ENCODE peak calls at places on chromosome 1, in eight cellular contexts. One of them, this sample, is unnamed.

GRCh38 chr1:58944439-58944838 is 160.6 kb upstream of the JUN start:
- DNase-seq in breast epithelium: no peak
- DNase-seq in stomach: no peak
- DNase-seq in sigmoid colon: no peak
- DNase-seq in HCT116: no peak
- DNase-seq in suprapubic skin: no peak
- DNase-seq in prostate gland: no peak
- DNase-seq in GM12891: no peak
- DNase-seq in this sample: no peak

GRCh38 chr1:22527555-22528296 is 35.6 kb upstream of the EPHA8 start:
- DNase-seq in breast epithelium: no peak
- DNase-seq in HCT116: no peak
- DNase-seq in suprapubic skin: peak; percentile 40
- DNase-seq in stomach: no peak
- DNase-seq in sigmoid colon: no peak
- DNase-seq in prostate gland: no peak
- DNase-seq in GM12891: no peak
- DNase-seq in this sample: no peak

GRCh38 chr1:225694151-225694603 is 41.3 kb upstream of the ENAH start:
- DNase-seq in HCT116: no peak
- DNase-seq in breast epithelium: no peak
- DNase-seq in GM12891: no peak
- DNase-seq in prostate gland: peak; percentile 60
- DNase-seq in stomach: peak; percentile 78
- DNase-seq in suprapubic skin: no peak
- DNase-seq in sigmoid colon: no peak
- DNase-seq in this sample: no peak

GRCh38 chr1:230220907-230221306 is 153.9 kb downstream of the GALNT2 start:
- DNase-seq in HCT116: no peak
- DNase-seq in breast epithelium: no peak
- DNase-seq in GM12891: no peak
- DNase-seq in stomach: no peak
- DNase-seq in sigmoid colon: no peak
- DNase-seq in prostate gland: no peak
- DNase-seq in suprapubic skin: no peak
- DNase-seq in this sample: no peak

GRCh38 chr1:17739050-17739449 is 16.1 kb upstream of the ACTL8 start:
- DNase-seq in GM12891: no peak
- DNase-seq in sigmoid colon: no peak
- DNase-seq in HCT116: no peak
- DNase-seq in stomach: no peak
- DNase-seq in prostate gland: no peak
- DNase-seq in suprapubic skin: no peak
- DNase-seq in breast epithelium: no peak
- DNase-seq in this sample: no peak

GRCh38 chr1:220966874-220967631 is 87.8 kb downstream of the HLX start:
- DNase-seq in stomach: no peak
- DNase-seq in sigmoid colon: no peak
- DNase-seq in GM12891: no peak
- DNase-seq in suprapubic skin: no peak
- DNase-seq in breast epithelium: no peak
- DNase-seq in HCT116: no peak
- DNase-seq in prostate gland: no peak
- DNase-seq in this sample: no peak

GRCh38 chr1:210654176-210654786 is 325.6 kb downstream of the HHAT start:
- DNase-seq in prostate gland: no peak
- DNase-seq in breast epithelium: no peak
- DNase-seq in sigmoid colon: no peak
- DNase-seq in suprapubic skin: no peak
- DNase-seq in GM12891: no peak
- DNase-seq in stomach: no peak
- DNase-seq in HCT116: no peak
- DNase-seq in this sample: no peak

GRCh38 chr1:117928881-117929339 is 511 bp downstream of the GDAP2 start:
- DNase-seq in sigmoid colon: peak; percentile 73
- DNase-seq in stomach: peak; percentile 54
- DNase-seq in GM12891: no peak
- DNase-seq in breast epithelium: peak; percentile 24
- DNase-seq in prostate gland: peak; percentile 16
- DNase-seq in suprapubic skin: peak; percentile 77
- DNase-seq in HCT116: peak; percentile 39
- DNase-seq in this sample: no peak

GRCh38 chr1:190615818-190616217 is 138.2 kb upstream of the BRINP3 start:
- DNase-seq in suprapubic skin: no peak
- DNase-seq in GM12891: no peak
- DNase-seq in stomach: no peak
- DNase-seq in HCT116: no peak
- DNase-seq in prostate gland: no peak
- DNase-seq in breast epithelium: no peak
- DNase-seq in sigmoid colon: no peak
- DNase-seq in this sample: no peak

GRCh38 chr1:211603191-211603701 is 24.3 kb upstream of the SLC30A1 start:
- DNase-seq in HCT116: no peak
- DNase-seq in GM12891: no peak
- DNase-seq in stomach: no peak
- DNase-seq in sigmoid colon: no peak
- DNase-seq in breast epithelium: no peak
- DNase-seq in suprapubic skin: no peak
- DNase-seq in prostate gland: no peak
- DNase-seq in this sample: no peak

GRCh38 chr1:59379028-59379728 is 82.3 kb downstream of the FGGY start:
- DNase-seq in breast epithelium: no peak
- DNase-seq in GM12891: no peak
- DNase-seq in stomach: no peak
- DNase-seq in prostate gland: no peak
- DNase-seq in suprapubic skin: no peak
- DNase-seq in sigmoid colon: no peak
- DNase-seq in HCT116: no peak
- DNase-seq in this sample: no peak

GRCh38 chr1:214321686-214322453 is 40.9 kb downstream of the SMYD2 start:
- DNase-seq in prostate gland: no peak
- DNase-seq in sigmoid colon: no peak
- DNase-seq in suprapubic skin: no peak
- DNase-seq in HCT116: no peak
- DNase-seq in GM12891: no peak
- DNase-seq in breast epithelium: no peak
- DNase-seq in stomach: no peak
- DNase-seq in this sample: no peak
- TF ChIP-seq POLR2AphosphoS5 in prostate gland: no peak
- TF ChIP-seq POLR2AphosphoS5 in sigmoid colon: no peak
- TF ChIP-seq POLR2AphosphoS5 in suprapubic skin: no peak
- TF ChIP-seq POLR2AphosphoS5 in HCT116: no peak
- TF ChIP-seq POLR2AphosphoS5 in GM12891: no peak
- TF ChIP-seq POLR2AphosphoS5 in breast epithelium: no peak
- TF ChIP-seq POLR2AphosphoS5 in stomach: no peak
- TF ChIP-seq POLR2AphosphoS5 in this sample: no peak

DNA sequence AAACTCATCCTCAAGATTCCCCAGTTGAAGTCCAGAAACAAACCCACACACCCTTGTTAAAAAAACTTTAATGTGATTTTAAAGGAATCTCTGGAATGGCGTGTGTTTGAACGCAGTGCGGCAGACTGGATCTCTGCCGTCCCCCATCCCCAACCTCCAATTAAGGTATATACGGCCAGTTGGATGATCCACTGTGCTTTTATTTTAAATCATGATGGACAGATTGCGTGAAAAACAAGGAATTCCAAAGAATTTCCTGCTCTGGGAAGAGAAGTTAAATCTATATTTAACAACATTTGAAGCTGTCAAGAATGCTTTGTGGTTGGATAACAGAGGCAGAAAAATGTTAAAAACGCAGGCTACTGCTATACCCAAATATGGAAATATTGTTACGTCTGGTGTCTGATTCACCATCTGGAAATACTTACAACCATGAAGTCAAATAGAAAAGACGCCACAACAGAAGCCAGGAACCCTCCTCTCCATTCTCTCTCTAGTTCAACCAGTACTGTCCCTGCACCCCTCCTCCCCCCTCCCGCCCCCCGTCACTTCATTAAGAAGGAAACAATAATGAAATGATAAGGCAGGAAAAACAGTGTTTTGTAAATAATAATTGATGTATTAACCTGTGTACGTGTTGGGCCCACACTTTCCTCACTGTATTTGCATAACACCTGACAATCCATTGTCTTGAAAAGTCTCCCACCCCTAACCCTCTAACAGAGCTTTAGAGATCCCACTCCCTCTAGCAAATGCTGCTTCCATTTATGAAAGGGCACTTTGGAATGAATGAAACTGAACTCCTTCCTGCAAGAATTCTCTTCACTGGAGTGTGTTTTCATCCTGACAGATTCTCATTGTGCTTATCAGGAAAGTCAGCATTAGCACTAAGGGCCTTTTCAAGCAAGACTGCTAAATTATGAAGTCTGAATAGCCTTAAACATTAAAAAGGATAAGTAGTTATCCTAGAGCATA is 2.0 kb upstream of the CCN1 start:
- DNase-seq in HCT116: no peak
- DNase-seq in sigmoid colon: no peak
- DNase-seq in suprapubic skin: no peak
- DNase-seq in breast epithelium: peak; percentile 39
- DNase-seq in GM12891: no peak
- DNase-seq in prostate gland: no peak
- DNase-seq in stomach: no peak
- DNase-seq in this sample: no peak
- TF ChIP-seq POLR2A in HCT116: no peak
- TF ChIP-seq POLR2A in sigmoid colon: no peak
- TF ChIP-seq POLR2A in suprapubic skin: no peak
- TF ChIP-seq POLR2A in breast epithelium: no peak
- TF ChIP-seq POLR2A in GM12891: no peak
- TF ChIP-seq POLR2A in prostate gland: no peak
- TF ChIP-seq POLR2A in stomach: no peak
- TF ChIP-seq POLR2A in this sample: no peak

GRCh38 chr1:16183765-16184556 is 28.1 kb upstream of the EPHA2 start:
- DNase-seq in breast epithelium: no peak
- DNase-seq in GM12891: no peak
- DNase-seq in sigmoid colon: no peak
- DNase-seq in HCT116: no peak
- DNase-seq in stomach: peak; percentile 64
- DNase-seq in suprapubic skin: no peak
- DNase-seq in prostate gland: no peak
- DNase-seq in this sample: no peak

GRCh38 chr1:16184557-16185303 is 27.7 kb downstream of the ARHGEF19 start:
- DNase-seq in prostate gland: peak; percentile 66
- DNase-seq in HCT116: no peak
- DNase-seq in suprapubic skin: no peak
- DNase-seq in breast epithelium: no peak
- DNase-seq in stomach: no peak
- DNase-seq in sigmoid colon: no peak
- DNase-seq in GM12891: no peak
- DNase-seq in this sample: no peak

GRCh38 chr1:16180291-16180824 is 24.5 kb upstream of the EPHA2 start:
- DNase-seq in stomach: no peak
- DNase-seq in suprapubic skin: no peak
- DNase-seq in prostate gland: no peak
- DNase-seq in GM12891: no peak
- DNase-seq in HCT116: no peak
- DNase-seq in sigmoid colon: no peak
- DNase-seq in breast epithelium: no peak
- DNase-seq in this sample: no peak

GRCh38 chr1:16183157-16183556 is 27.3 kb upstream of the EPHA2 start:
- DNase-seq in prostate gland: no peak
- DNase-seq in suprapubic skin: peak; percentile 84
- DNase-seq in HCT116: no peak
- DNase-seq in breast epithelium: no peak
- DNase-seq in sigmoid colon: peak; percentile 80
- DNase-seq in stomach: no peak
- DNase-seq in GM12891: no peak
- DNase-seq in this sample: no peak

DNA sequence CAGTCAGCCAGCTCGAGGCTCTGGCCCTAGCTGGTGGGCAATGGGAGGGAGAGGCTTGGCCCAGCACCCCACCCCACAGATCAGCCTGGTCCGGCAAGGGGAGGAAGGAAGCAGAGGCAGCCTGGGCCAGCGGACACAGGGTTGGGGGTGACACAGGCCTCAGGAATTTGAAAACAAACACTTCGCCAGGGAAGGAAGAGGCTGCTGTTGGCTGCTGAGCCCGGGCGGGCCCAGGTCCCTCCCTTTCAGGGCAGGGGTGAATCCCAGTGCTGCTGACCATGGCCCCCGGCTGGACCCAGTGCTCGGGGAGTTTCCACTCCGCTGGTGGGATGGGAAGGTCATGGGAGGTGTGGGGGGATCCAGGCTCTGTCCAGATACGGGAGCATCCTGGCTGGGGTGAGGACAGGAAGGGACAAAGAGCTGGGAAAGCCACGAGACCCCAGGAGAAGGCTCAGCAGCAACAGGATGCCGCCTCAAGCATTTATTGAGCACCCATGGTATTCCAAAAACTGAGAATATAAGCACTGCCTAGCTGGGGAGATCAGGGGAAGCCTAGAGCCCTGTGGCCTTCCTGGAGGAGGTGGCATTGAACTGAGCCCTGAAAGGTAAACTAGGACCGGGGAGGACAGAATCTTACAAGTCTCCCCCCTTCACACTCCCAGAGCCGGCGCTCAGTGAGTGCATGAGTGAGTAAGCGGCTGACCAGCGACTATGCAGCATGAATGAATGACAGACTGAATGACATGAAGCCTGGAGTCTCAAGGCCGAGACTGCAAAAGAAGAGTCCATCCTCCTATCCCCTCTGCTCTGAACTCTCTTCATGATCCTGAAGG is 26.2 kb upstream of the EPHA2 start:
- DNase-seq in HCT116: peak; percentile 77
- DNase-seq in suprapubic skin: peak; percentile 93
- DNase-seq in GM12891: no peak
- DNase-seq in breast epithelium: peak; percentile 92
- DNase-seq in prostate gland: peak; percentile 89
- DNase-seq in stomach: peak; percentile 86
- DNase-seq in sigmoid colon: peak; percentile 97
- DNase-seq in this sample: peak; percentile 83
- TF ChIP-seq POLR2AphosphoS5 in HCT116: peak; percentile 69
- TF ChIP-seq POLR2AphosphoS5 in suprapubic skin: peak; percentile 27
- TF ChIP-seq POLR2AphosphoS5 in GM12891: no peak
- TF ChIP-seq POLR2AphosphoS5 in breast epithelium: peak; percentile 75
- TF ChIP-seq POLR2AphosphoS5 in prostate gland: peak; percentile 88
- TF ChIP-seq POLR2AphosphoS5 in stomach: peak; percentile 70
- TF ChIP-seq POLR2AphosphoS5 in sigmoid colon: peak; percentile 74
- TF ChIP-seq POLR2AphosphoS5 in this sample: peak; percentile 81

GRCh38 chr1:67686272-67687197 is 1.5 kb downstream of the GADD45A start:
- DNase-seq in suprapubic skin: peak; percentile 85
- DNase-seq in breast epithelium: peak; percentile 86
- DNase-seq in HCT116: peak; percentile 91
- DNase-seq in sigmoid colon: peak; percentile 88
- DNase-seq in GM12891: peak; percentile 28
- DNase-seq in stomach: peak; percentile 82
- DNase-seq in prostate gland: peak; percentile 88
- DNase-seq in this sample: peak; percentile 94

GRCh38 chr1:67684526-67685066 is 405 bp upstream of the GADD45A start:
- DNase-seq in breast epithelium: no peak
- DNase-seq in stomach: no peak
- DNase-seq in prostate gland: no peak
- DNase-seq in HCT116: no peak
- DNase-seq in GM12891: no peak
- DNase-seq in suprapubic skin: no peak
- DNase-seq in sigmoid colon: no peak
- DNase-seq in this sample: no peak

GRCh38 chr1:67687198-67687545 is 2.2 kb downstream of the GADD45A start:
- DNase-seq in HCT116: no peak
- DNase-seq in sigmoid colon: no peak
- DNase-seq in breast epithelium: no peak
- DNase-seq in prostate gland: no peak
- DNase-seq in GM12891: no peak
- DNase-seq in suprapubic skin: no peak
- DNase-seq in stomach: no peak
- DNase-seq in this sample: no peak

GRCh38 chr1:67685067-67685557 is at the start of gene GADD45A:
- DNase-seq in breast epithelium: peak; percentile 99
- DNase-seq in GM12891: peak; percentile 90
- DNase-seq in sigmoid colon: peak; percentile 99
- DNase-seq in suprapubic skin: peak; percentile 99
- DNase-seq in prostate gland: peak; percentile 99
- DNase-seq in HCT116: peak; percentile 98
- DNase-seq in stomach: peak; percentile 99
- DNase-seq in this sample: peak; percentile 100

GRCh38 chr1:67685558-67686271 is 714 bp downstream of the GADD45A start:
- DNase-seq in suprapubic skin: peak; percentile 80
- DNase-seq in sigmoid colon: peak; percentile 79
- DNase-seq in prostate gland: peak; percentile 24
- DNase-seq in GM12891: peak; percentile 35
- DNase-seq in breast epithelium: peak; percentile 55
- DNase-seq in stomach: peak; percentile 57
- DNase-seq in HCT116: no peak
- DNase-seq in this sample: peak; percentile 94
- TF ChIP-seq POLR2A in suprapubic skin: no peak
- TF ChIP-seq POLR2A in sigmoid colon: no peak
- TF ChIP-seq POLR2A in prostate gland: no peak
- TF ChIP-seq POLR2A in GM12891: no peak
- TF ChIP-seq POLR2A in breast epithelium: no peak
- TF ChIP-seq POLR2A in stomach: no peak
- TF ChIP-seq POLR2A in HCT116: no peak
- TF ChIP-seq POLR2A in this sample: no peak